ENCODE peak calls at places on chromosomes 4 and X, in four cellular contexts. B, Q, P and M are unnamed samples.

GRCh38 chr4:20723019-20723418 is 22.8 kb downstream of the PACRGL start:
- DNase-seq in B (no peak), Q (no peak), P (no peak), M (no peak)

GRCh38 chrX:154546354-154547244 is at the start of gene G6PD:
- DNase-seq in B (peak; percentile 64), P (peak; percentile 78), Q (peak; percentile 78), M (peak; percentile 84)

GRCh38 chr4:87679449-87680169 is 29.5 kb downstream of the DMP1 start:
- DNase-seq in P (peak; percentile 53), Q (no peak), B (peak; percentile 37), M (peak; percentile 56)

GRCh38 chr4:8706221-8707044 is 113.9 kb downstream of the CPZ start:
- DNase-seq in B (no peak), P (no peak), Q (no peak), M (no peak)

GRCh38 chrX:84467898-84468297 is 34.4 kb downstream of the HDX start:
- DNase-seq in B (no peak), Q (no peak), P (no peak), M (no peak)

GRCh38 chr4:148850257-148850995 is 408.2 kb upstream of the NR3C2 start:
- DNase-seq in B (no peak), Q (no peak), P (no peak), M (no peak)

GRCh38 chr4:1928356-1929235 is 57.4 kb downstream of the NSD2 start:
- DNase-seq in Q (peak; percentile 2), B (no peak), P (no peak), M (no peak)

GRCh38 chr4:185748901-185749390 is 63.0 kb downstream of the SORBS2 start:
- DNase-seq in Q (no peak), B (no peak), P (no peak), M (no peak)

GRCh38 chrX:134743121-134743520 is 84.8 kb upstream of the PLAC1 start:
- DNase-seq in Q (no peak), P (no peak), B (no peak), M (no peak)

GRCh38 chr4:182928061-182928460 is 10.9 kb upstream of the DCTD start:
- DNase-seq in Q (no peak), B (no peak), P (no peak), M (no peak)

GRCh38 chr4:126106658-126107057 is 791.9 kb downstream of the FAT4 start:
- DNase-seq in B (no peak), P (no peak), Q (no peak), M (no peak)

GRCh38 chr4:186499467-186499866 is 55.9 kb downstream of the MTNR1A start:
- DNase-seq in P (no peak), B (no peak), Q (no peak), M (no peak)

GRCh38 chr4:76188557-76188956 is 25.1 kb downstream of the SCARB2 start:
- DNase-seq in B (no peak), P (no peak), Q (no peak), M (no peak)

GRCh38 chr4:76212851-76213414 is 691 bp downstream of the SCARB2 start:
- DNase-seq in P (no peak), Q (peak; percentile 46), B (peak; percentile 33), M (no peak)

GRCh38 chr4:184056877-184057276 is 151.8 kb downstream of the STOX2 start:
- DNase-seq in Q (no peak), B (no peak), P (no peak), M (no peak)

GRCh38 chr4:85777908-85778808 is 303.2 kb downstream of the ARHGAP24 start:
- DNase-seq in Q (no peak), B (no peak), P (no peak), M (no peak)

GRCh38 chr4:73067971-73068394 is 1.5 kb downstream of the COX18 start:
- DNase-seq in B (no peak), P (no peak), Q (no peak), M (no peak)

GRCh38 chr4:28469886-28470285 is 1609.2 kb downstream of the STIM2 start:
- DNase-seq in P (no peak), B (no peak), Q (no peak), M (no peak)

GRCh38 chr4:26273308-26273980 is 47.4 kb upstream of the RBPJ start:
- DNase-seq in Q (no peak), P (peak; percentile 21), B (no peak), M (peak; percentile 68)

GRCh38 chr4:15729910-15730533 is 27.2 kb downstream of the BST1 start:
- DNase-seq in Q (peak; percentile 22), B (peak; percentile 27), P (no peak), M (no peak)

GRCh38 chrX:31483336-31483735 is 411.5 kb upstream of the FTHL17 start:
- DNase-seq in B (peak; percentile 81), Q (no peak), P (no peak), M (no peak)

GRCh38 chr4:108143515-108143914 is 25.2 kb downstream of the LEF1 start:
- DNase-seq in Q (no peak), P (no peak), B (no peak), M (no peak)

GRCh38 chr4:158302076-158302866 is 92.0 kb downstream of the TMEM144 start:
- DNase-seq in Q (no peak), P (no peak), B (no peak), M (no peak)

GRCh38 chr4:76756416-76756815 is 141.5 kb downstream of the SOWAHB start:
- DNase-seq in B (no peak), Q (no peak), P (no peak), M (no peak)

GRCh38 chr4:84944952-84945351 is 21.5 kb downstream of the WDFY3 start:
- DNase-seq in B (no peak), Q (no peak), P (no peak), M (no peak)

GRCh38 chr4:170278481-170278880 is 188.7 kb upstream of the AADAT start:
- DNase-seq in Q (no peak), B (no peak), P (no peak), M (no peak)

GRCh38 chr4:16048639-16049448 is 35.0 kb downstream of the PROM1 start:
- DNase-seq in P (no peak), Q (no peak), B (no peak), M (no peak)

GRCh38 chrX:66074920-66075879 is 35.3 kb upstream of the VSIG4 start:
- DNase-seq in B (no peak), P (peak; percentile 46), Q (peak; percentile 9), M (peak; percentile 57)

GRCh38 chr4:15104825-15105224 is 102.5 kb downstream of the CPEB2 start:
- DNase-seq in Q (no peak), P (no peak), B (no peak), M (no peak)

GRCh38 chr4:67080158-67080557 is 465.1 kb downstream of the CENPC start:
- DNase-seq in B (no peak), Q (no peak), P (no peak), M (no peak)

GRCh38 chrX:84118315-84118714 is 69.7 kb downstream of the RPS6KA6 start:
- DNase-seq in Q (no peak), P (no peak), B (no peak), M (no peak)

GRCh38 chrX:87409113-87409841 is 108.3 kb upstream of the KLHL4 start:
- DNase-seq in B (peak; percentile 84), Q (no peak), P (peak; percentile 30), M (peak; percentile 47)

GRCh38 chr4:5824635-5825034 is 68.3 kb downstream of the CRMP1 start:
- DNase-seq in B (peak; percentile 48), P (no peak), Q (no peak), M (no peak)

GRCh38 chr4:158775091-158775651 is 6.3 kb downstream of the FNIP2 start:
- DNase-seq in B (peak; percentile 45), Q (no peak), P (no peak), M (no peak)

GRCh38 chrX:113548308-113549015 is 707.8 kb upstream of the AMOT start:
- DNase-seq in B (no peak), Q (no peak), P (no peak), M (no peak)

GRCh38 chr4:102825261-102826071 is 1.9 kb downstream of the UBE2D3 start:
- DNase-seq in P (no peak), Q (peak; percentile 9), B (peak; percentile 66), M (no peak)

GRCh38 chrX:10602646-10603045 is 17.7 kb downstream of the MID1 start:
- DNase-seq in B (no peak), P (no peak), Q (no peak), M (no peak)

GRCh38 chr4:113222431-113222979 is 173.1 kb downstream of the ANK2 start:
- DNase-seq in Q (no peak), B (peak; percentile 60), P (no peak), M (no peak)